ENCODE peak calls at places on chromosome 14, in nine cellular contexts. U is AG04450, F is left ventricle myocardium inferior, C is left lung, H is HCT116, S is psoas muscle, N is mammary epithelial cell, X is astrocyte, Y is GM23248. D is an unnamed sample. For H3K27me3 and H3K9me3, the result is how much of the 10 kb centered on the place peaks cover.

GRCh38 chr14:56273949-56274348 is 155.7 kb downstream of the PELI2 start:
- DNase-seq in X (no peak), C (no peak), U (no peak), N (no peak), F (no peak), S (no peak), Y (peak), H (no peak), D (no peak)

GRCh38 chr14:103085106-103086091 is 1.4 kb downstream of the LBHD2 start:
- DNase-seq in S (no peak), N (no peak), F (no peak), H (no peak), Y (peak), C (no peak), X (no peak), U (no peak), D (peak)

GRCh38 chr14:88463318-88463717 is 77.9 kb downstream of the SPATA7 start:
- DNase-seq in F (no peak), Y (peak), S (no peak), N (no peak), H (peak), U (no peak), C (no peak), X (no peak), D (no peak)

GRCh38 chr14:90136904-90137303 is 75.1 kb downstream of the KCNK13 start:
- DNase-seq in C (no peak), Y (no peak), H (no peak), U (no peak), F (no peak), S (no peak), X (no peak), N (no peak), D (no peak)

GRCh38 chr14:89634037-89634436 is 217.0 kb upstream of the FOXN3 start:
- DNase-seq in C (no peak), Y (no peak), N (no peak), S (no peak), X (no peak), H (no peak), U (no peak), F (no peak), D (no peak)

GRCh38 chr14:103346286-103346685 is 12.2 kb downstream of the EIF5 start:
- DNase-seq in F (no peak), H (no peak), N (no peak), C (no peak), Y (peak), X (no peak), U (no peak), S (no peak), D (no peak)

GRCh38 chr14:104346608-104347007 is 208.2 kb downstream of the KIF26A start:
- DNase-seq in X (no peak), S (no peak), H (no peak), C (no peak), U (no peak), F (no peak), Y (no peak), N (no peak), D (no peak)

GRCh38 chr14:39755269-39755878 is 323.1 kb upstream of the FBXO33 start:
- DNase-seq in X (no peak), Y (no peak), C (no peak), N (no peak), S (no peak), F (no peak), H (no peak), U (no peak), D (no peak)

GRCh38 chr14:101665478-101666078 is 95.9 kb upstream of the PPP2R5C start:
- DNase-seq in H (peak), S (no peak), X (peak), Y (peak), C (no peak), U (peak), N (peak), F (no peak), D (no peak)

GRCh38 chr14:77037338-77037782 is 8.9 kb upstream of the IRF2BPL start:
- DNase-seq in U (no peak), C (no peak), F (no peak), H (no peak), N (no peak), Y (no peak), X (no peak), S (no peak), D (no peak)

GRCh38 chr14:29892327-29892726 is 35.3 kb downstream of the PRKD1 start:
- DNase-seq in F (no peak), H (no peak), U (no peak), C (no peak), Y (peak), N (peak), X (peak), S (no peak), D (no peak)

GRCh38 chr14:57884175-57884574 is 18.3 kb upstream of the SLC35F4 start:
- DNase-seq in Y (peak), H (no peak), F (no peak), S (no peak), C (no peak), X (no peak), U (no peak), N (no peak), D (no peak)

GRCh38 chr14:88166616-88167015 is 156.5 kb downstream of the KCNK10 start:
- DNase-seq in Y (peak), U (no peak), H (no peak), F (no peak), N (peak), X (peak), S (no peak), C (no peak), D (no peak)

GRCh38 chr14:88488081-88488480 is 66.7 kb downstream of the PTPN21 start:
- DNase-seq in F (no peak), C (no peak), H (no peak), S (no peak), Y (no peak), X (no peak), U (no peak), N (peak), D (no peak)

DNA sequence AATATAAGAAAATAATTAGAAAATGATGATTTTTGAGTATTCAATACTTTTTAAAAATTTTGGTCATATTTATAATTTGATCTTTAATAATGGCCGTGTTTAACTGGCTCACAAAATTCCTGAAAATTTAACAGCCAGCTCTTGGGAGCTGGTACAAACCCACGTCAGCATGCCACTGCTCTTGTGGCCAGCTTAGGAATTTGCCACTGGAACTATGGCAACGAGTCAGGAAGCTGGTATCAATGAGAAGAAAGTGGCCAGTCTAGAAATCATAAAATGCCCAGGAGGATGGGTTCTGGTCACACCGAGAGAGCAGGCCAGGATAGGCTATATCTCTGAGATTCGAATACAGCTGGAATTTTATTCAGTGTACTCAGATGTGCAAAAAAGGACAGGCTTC is 72.2 kb upstream of the PLEKHG3 start:
- DNase-seq in N (no peak), H (no peak), C (no peak), S (no peak), U (no peak), X (no peak), F (no peak), Y (peak), D (no peak)
- H3K27ac ChIP-seq in N (no peak), H (no peak), C (peak), S (no peak), U (no peak), X (no peak), F (no peak), Y (no peak), D (no peak)

GRCh38 chr14:100621806-100622205 is 34.6 kb upstream of the BEGAIN start:
- DNase-seq in S (no peak), Y (no peak), H (peak), N (no peak), C (peak), F (no peak), U (no peak), X (no peak), D (no peak)
- H3K27me3 ChIP-seq in S (under half), Y (half or more), H (under half), N (under half), C (under half), F (half or more), U (half or more), X (under half), D (under half)

GRCh38 chr14:105877645-105878044 is 351.3 kb downstream of the TMEM121 start:
- DNase-seq in Y (no peak), N (no peak), H (no peak), F (peak), U (no peak), X (no peak), S (no peak), C (peak), D (no peak)

GRCh38 chr14:105878125-105878524 is 351.7 kb downstream of the TMEM121 start:
- DNase-seq in N (no peak), H (no peak), X (no peak), Y (no peak), F (peak), C (peak), U (no peak), S (peak), D (no peak)

GRCh38 chr14:105878554-105878953 is 352.2 kb downstream of the TMEM121 start:
- DNase-seq in F (peak), U (no peak), X (no peak), S (no peak), Y (no peak), C (no peak), H (no peak), N (no peak), D (no peak)

GRCh38 chr14:105876158-105876557 is 349.8 kb downstream of the TMEM121 start:
- DNase-seq in N (no peak), S (peak), F (no peak), C (peak), Y (no peak), X (no peak), H (no peak), U (no peak), D (no peak)

GRCh38 chr14:105876829-105877228 is 350.4 kb downstream of the TMEM121 start:
- DNase-seq in X (no peak), S (peak), H (no peak), Y (no peak), N (no peak), C (peak), F (no peak), U (no peak), D (no peak)
- H3K9me3 ChIP-seq in X (under half), S (under half), H (under half), Y (under half), N (under half), C (under half), F (under half), U (under half), D (under half)

DNA sequence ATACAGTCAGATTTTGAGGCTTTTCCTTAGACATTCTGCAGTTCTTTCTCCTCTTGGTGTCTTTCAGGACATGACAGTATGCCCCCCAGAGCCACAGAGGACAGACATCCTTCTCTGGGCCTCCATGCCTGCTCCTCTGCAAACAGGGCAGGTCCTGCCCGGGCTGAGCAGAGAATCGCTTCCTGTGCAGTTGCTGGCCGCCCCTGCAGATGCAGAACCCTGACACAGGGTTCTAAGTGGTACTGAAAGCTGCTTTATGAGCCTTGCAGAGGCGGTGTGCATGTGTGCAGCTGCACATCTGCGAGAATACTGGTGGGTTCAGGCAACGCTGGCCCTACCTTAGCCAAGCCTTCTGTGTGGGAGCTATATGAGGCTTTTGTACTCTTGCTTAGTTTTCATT is 54.5 kb downstream of the FLRT2 start:
- DNase-seq in N (no peak), H (no peak), X (no peak), S (no peak), F (no peak), C (no peak), U (no peak), Y (no peak), D (no peak)
- H3K27ac ChIP-seq in N (no peak), H (no peak), X (no peak), S (no peak), F (no peak), C (no peak), U (no peak), Y (no peak), D (no peak)

GRCh38 chr14:36664322-36665193 is 2.9 kb downstream of the PAX9 start:
- DNase-seq in C (no peak), F (no peak), U (no peak), X (no peak), N (no peak), Y (no peak), S (no peak), H (no peak), D (no peak)
- H3K27me3 ChIP-seq in C (half or more), F (half or more), U (half or more), X (half or more), N (under half), Y (under half), S (under half), H (under half), D (under half)

DNA sequence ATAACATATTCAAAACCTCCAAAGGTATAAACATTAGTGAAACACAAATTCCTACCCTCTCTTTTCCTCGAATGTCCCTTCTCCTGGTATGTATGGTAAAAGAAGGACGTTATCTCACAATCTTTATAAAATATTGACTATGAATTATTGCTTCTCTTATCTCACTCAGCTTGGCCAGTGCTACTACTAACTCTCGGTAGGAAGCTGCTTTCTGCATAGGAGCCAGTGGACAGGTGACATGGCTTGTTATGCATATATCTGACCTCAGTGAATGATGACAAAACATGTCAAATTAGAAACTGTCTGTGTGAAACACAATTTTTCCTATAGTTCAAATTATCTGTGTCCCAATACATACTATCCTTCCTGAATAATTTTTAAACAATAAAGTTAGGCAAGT is 48.5 kb upstream of the FLRT2 start:
- DNase-seq in N (no peak), X (no peak), F (no peak), U (no peak), Y (no peak), C (no peak), H (no peak), S (no peak), D (no peak)
- H3K9me3 ChIP-seq in N (under half), X (under half), F (under half), U (under half), Y (under half), C (under half), H (under half), S (under half), D (under half)

GRCh38 chr14:100295376-100296105 is 10.7 kb downstream of the SLC25A29 start:
- DNase-seq in X (no peak), U (no peak), H (no peak), N (no peak), S (no peak), C (no peak), F (no peak), Y (no peak), D (no peak)
- H3K27ac ChIP-seq in X (no peak), U (no peak), H (no peak), N (no peak), S (peak), C (no peak), F (peak), Y (no peak), D (no peak)

DNA sequence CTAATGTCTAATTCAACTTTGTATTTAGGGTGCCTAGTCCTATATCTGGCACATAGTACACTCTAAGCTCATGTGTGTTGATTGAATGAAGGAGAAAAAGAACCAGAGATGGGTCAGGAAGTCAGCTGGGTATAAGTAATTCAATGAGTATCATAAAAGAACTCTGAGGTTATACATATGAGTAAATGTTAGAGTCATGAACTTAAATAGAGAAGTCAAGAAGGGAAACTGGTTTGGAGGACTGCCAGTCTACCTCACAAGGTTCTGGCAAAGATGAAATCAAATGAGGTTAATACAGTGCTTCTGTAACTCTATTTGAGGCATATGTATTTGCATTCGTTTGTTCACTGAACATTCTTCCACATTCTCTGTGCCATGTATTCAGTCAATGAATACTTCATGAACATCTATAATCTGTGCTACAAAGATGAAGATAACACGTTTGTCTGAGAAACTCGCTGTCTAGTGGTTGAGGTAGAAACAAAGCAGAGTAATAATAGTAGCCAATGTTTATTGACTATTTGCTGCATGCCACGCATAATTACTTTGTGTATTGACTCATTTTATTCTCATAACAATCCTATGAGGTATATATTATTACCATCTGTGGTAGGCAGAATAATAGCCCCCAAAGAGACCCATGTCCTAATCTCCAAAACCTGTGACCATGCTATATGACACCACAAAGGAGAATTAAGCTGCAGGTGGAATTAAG is 88.9 kb downstream of the PTGER2 start:
- DNase-seq in C (no peak), U (no peak), X (peak), H (no peak), Y (peak), N (peak), F (no peak), S (no peak), D (no peak)
- H3K27me3 ChIP-seq in C (under half), U (under half), X (under half), H (under half), Y (under half), N (under half), F (under half), S (under half), D (under half)

GRCh38 chr14:96805906-96806305 is 8.7 kb downstream of the VRK1 start:
- DNase-seq in U (no peak), F (peak), S (no peak), X (no peak), C (no peak), Y (no peak), H (no peak), N (no peak), D (no peak)
- H3K9me3 ChIP-seq in U (under half), F (under half), S (under half), X (under half), C (under half), Y (under half), H (under half), N (under half), D (under half)

D was measured in right cardiac atrium.